ENCODE peak calls at places on chromosomes 7 and 10, in five cellular contexts. One of them, this sample, is unnamed.

GRCh38 chr10:35639651-35640311 is 2.3 kb downstream of the FZD8 start:
- DNase-seq in A549: peak; percentile 51
- DNase-seq in heart right ventricle: peak; percentile 21
- DNase-seq in GM12865: peak; percentile 18
- DNase-seq in epithelial cell of esophagus: peak; percentile 53
- DNase-seq in this sample: no peak

GRCh38 chr7:26292768-26293560 is 1.3 kb downstream of the SNX10 start:
- DNase-seq in GM12865: peak; percentile 30
- DNase-seq in epithelial cell of esophagus: no peak
- DNase-seq in heart right ventricle: no peak
- DNase-seq in A549: no peak
- DNase-seq in this sample: peak; percentile 23

GRCh38 chr7:50808282-50808888 is 25.7 kb upstream of the GRB10 start:
- DNase-seq in GM12865: no peak
- DNase-seq in heart right ventricle: no peak
- DNase-seq in A549: no peak
- DNase-seq in epithelial cell of esophagus: peak; percentile 81
- DNase-seq in this sample: no peak

GRCh38 chr7:152351168-152351567 is 84.6 kb downstream of the KMT2C start:
- DNase-seq in epithelial cell of esophagus: no peak
- DNase-seq in GM12865: no peak
- DNase-seq in A549: no peak
- DNase-seq in heart right ventricle: no peak
- DNase-seq in this sample: no peak

GRCh38 chr10:36236931-36237330 is 594.8 kb upstream of the FZD8 start:
- DNase-seq in heart right ventricle: no peak
- DNase-seq in A549: no peak
- DNase-seq in GM12865: no peak
- DNase-seq in epithelial cell of esophagus: peak; percentile 75
- DNase-seq in this sample: no peak

GRCh38 chr7:5382281-5383041 is 41.2 kb downstream of the TNRC18 start:
- DNase-seq in epithelial cell of esophagus: no peak
- DNase-seq in A549: no peak
- DNase-seq in GM12865: no peak
- DNase-seq in heart right ventricle: no peak
- DNase-seq in this sample: no peak

GRCh38 chr7:80499350-80499955 is 12.4 kb downstream of the GNAT3 start:
- DNase-seq in GM12865: no peak
- DNase-seq in A549: peak; percentile 81
- DNase-seq in epithelial cell of esophagus: peak; percentile 96
- DNase-seq in heart right ventricle: peak; percentile 23
- DNase-seq in this sample: no peak

GRCh38 chr7:34451923-34452322 is 206.1 kb upstream of the NPSR1 start:
- DNase-seq in A549: peak; percentile 63
- DNase-seq in epithelial cell of esophagus: peak; percentile 64
- DNase-seq in heart right ventricle: no peak
- DNase-seq in GM12865: no peak
- DNase-seq in this sample: no peak

GRCh38 chr10:46314046-46314445 is 27.2 kb downstream of the ANTXRL start:
- DNase-seq in epithelial cell of esophagus: no peak
- DNase-seq in heart right ventricle: no peak
- DNase-seq in A549: no peak
- DNase-seq in GM12865: no peak
- DNase-seq in this sample: no peak

GRCh38 chr7:101829856-101830255 is 12.4 kb downstream of the CUX1 start:
- DNase-seq in A549: no peak
- DNase-seq in epithelial cell of esophagus: no peak
- DNase-seq in GM12865: no peak
- DNase-seq in heart right ventricle: no peak
- DNase-seq in this sample: no peak

GRCh38 chr7:101690061-101690460 is 61.0 kb upstream of the MYL10 start:
- DNase-seq in heart right ventricle: peak; percentile 40
- DNase-seq in A549: no peak
- DNase-seq in epithelial cell of esophagus: peak; percentile 61
- DNase-seq in GM12865: no peak
- DNase-seq in this sample: no peak

GRCh38 chr10:490891-491571 is 198.4 kb downstream of the DIP2C start:
- DNase-seq in A549: no peak
- DNase-seq in epithelial cell of esophagus: peak; percentile 19
- DNase-seq in heart right ventricle: peak; percentile 67
- DNase-seq in GM12865: no peak
- DNase-seq in this sample: no peak

DNA sequence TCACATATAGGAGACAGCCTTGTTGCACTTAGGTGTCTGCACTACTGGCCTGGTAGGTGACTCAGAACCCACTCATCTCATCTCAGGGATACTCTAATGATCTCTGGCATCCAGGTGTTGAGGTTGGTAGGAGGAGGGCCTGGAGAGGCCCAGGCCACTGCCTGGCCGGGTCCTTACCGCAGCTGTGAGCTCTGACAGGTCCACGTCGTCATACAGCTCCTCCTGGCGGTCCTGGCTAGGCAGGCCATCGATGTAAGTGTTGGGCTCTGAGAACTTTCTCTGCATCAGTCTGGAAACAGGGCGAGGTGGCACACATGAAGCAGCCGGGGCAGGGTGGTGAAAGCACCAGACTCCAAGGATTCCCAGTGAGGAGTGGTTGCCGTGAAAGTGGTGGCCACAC is 62.1 kb downstream of the VWA2 start:
- DNase-seq in GM12865: peak; percentile 32
- DNase-seq in heart right ventricle: no peak
- DNase-seq in A549: no peak
- DNase-seq in epithelial cell of esophagus: peak; percentile 89
- DNase-seq in this sample: no peak
- TF ChIP-seq CTCF in GM12865: peak; percentile 13
- TF ChIP-seq CTCF in heart right ventricle: no peak
- TF ChIP-seq CTCF in A549: no peak
- TF ChIP-seq CTCF in epithelial cell of esophagus: peak; percentile 38
- TF ChIP-seq CTCF in this sample: no peak

GRCh38 chr10:30172096-30172495 is 112.7 kb upstream of the JCAD start:
- DNase-seq in heart right ventricle: no peak
- DNase-seq in A549: no peak
- DNase-seq in epithelial cell of esophagus: no peak
- DNase-seq in GM12865: no peak
- DNase-seq in this sample: no peak

GRCh38 chr10:30169342-30169741 is 110.0 kb upstream of the JCAD start:
- DNase-seq in heart right ventricle: no peak
- DNase-seq in epithelial cell of esophagus: no peak
- DNase-seq in GM12865: no peak
- DNase-seq in A549: no peak
- DNase-seq in this sample: no peak

GRCh38 chr10:30170146-30170545 is 110.8 kb upstream of the JCAD start:
- DNase-seq in epithelial cell of esophagus: no peak
- DNase-seq in GM12865: no peak
- DNase-seq in heart right ventricle: no peak
- DNase-seq in A549: no peak
- DNase-seq in this sample: no peak

GRCh38 chr10:30171601-30172000 is 112.2 kb upstream of the JCAD start:
- DNase-seq in GM12865: no peak
- DNase-seq in A549: no peak
- DNase-seq in heart right ventricle: no peak
- DNase-seq in epithelial cell of esophagus: no peak
- DNase-seq in this sample: no peak

GRCh38 chr10:30170814-30171213 is 111.4 kb upstream of the JCAD start:
- DNase-seq in heart right ventricle: no peak
- DNase-seq in GM12865: no peak
- DNase-seq in epithelial cell of esophagus: peak; percentile 40
- DNase-seq in A549: no peak
- DNase-seq in this sample: no peak
- TF ChIP-seq CTCF in heart right ventricle: no peak
- TF ChIP-seq CTCF in GM12865: no peak
- TF ChIP-seq CTCF in epithelial cell of esophagus: no peak
- TF ChIP-seq CTCF in A549: no peak
- TF ChIP-seq CTCF in this sample: no peak

GRCh38 chr7:74253975-74254857 is at the start of gene RFC2:
- DNase-seq in A549: peak; percentile 97
- DNase-seq in GM12865: peak; percentile 100
- DNase-seq in epithelial cell of esophagus: peak; percentile 96
- DNase-seq in heart right ventricle: peak; percentile 98
- DNase-seq in this sample: peak; percentile 96
- TF ChIP-seq CTCF in A549: no peak
- TF ChIP-seq CTCF in GM12865: no peak
- TF ChIP-seq CTCF in epithelial cell of esophagus: peak; percentile 29
- TF ChIP-seq CTCF in heart right ventricle: peak; percentile 31
- TF ChIP-seq CTCF in this sample: no peak

DNA sequence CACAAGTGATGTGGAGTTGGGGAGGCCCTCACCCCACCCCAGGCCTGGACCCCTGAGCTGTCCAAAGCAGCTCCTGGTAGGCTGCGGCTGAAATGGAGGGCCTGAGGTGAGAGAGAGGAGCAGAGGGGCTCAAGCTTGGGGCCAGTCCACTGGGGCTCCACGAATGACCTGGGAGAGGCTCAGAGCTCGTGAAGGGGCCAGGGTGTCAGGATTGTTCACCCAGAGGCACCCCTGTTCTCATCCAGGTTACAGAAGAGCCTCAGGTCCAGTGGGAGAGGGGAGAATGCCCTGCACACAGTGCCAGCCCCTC is 102.2 kb upstream of the RET start:
- DNase-seq in GM12865: no peak
- DNase-seq in epithelial cell of esophagus: no peak
- DNase-seq in heart right ventricle: no peak
- DNase-seq in A549: no peak
- DNase-seq in this sample: no peak
- TF ChIP-seq CTCF in GM12865: no peak
- TF ChIP-seq CTCF in epithelial cell of esophagus: no peak
- TF ChIP-seq CTCF in heart right ventricle: no peak
- TF ChIP-seq CTCF in A549: no peak
- TF ChIP-seq CTCF in this sample: no peak

GRCh38 chr7:104106106-104106505 is 101.7 kb downstream of the ORC5 start:
- DNase-seq in epithelial cell of esophagus: peak; percentile 35
- DNase-seq in A549: no peak
- DNase-seq in GM12865: no peak
- DNase-seq in heart right ventricle: no peak
- DNase-seq in this sample: no peak
- TF ChIP-seq CTCF in epithelial cell of esophagus: no peak
- TF ChIP-seq CTCF in A549: no peak
- TF ChIP-seq CTCF in GM12865: no peak
- TF ChIP-seq CTCF in heart right ventricle: no peak
- TF ChIP-seq CTCF in this sample: no peak

This sample was measured in activated CD8-positive, alpha-beta T cell treated with anti-CD3 and anti-CD28 coated beads for 36 hours.